ENCODE peak calls at places on chromosomes 3 and 15, in four cellular contexts. C is ovary, Y is suprapubic skin, W is HepG2. D is an unnamed sample.

GRCh38 chr3:186209810-186210752 is 101.2 kb upstream of the ETV5 start:
- DNase-seq in C (peak; percentile 50), Y (peak; percentile 66), W (peak; percentile 84), D (no peak)

GRCh38 chr15:31396881-31397560 is 70.4 kb downstream of the KLF13 start:
- DNase-seq in C (peak; percentile 76), Y (peak; percentile 97), W (peak; percentile 40), D (peak; percentile 71)

GRCh38 chr15:39291690-39292089 is 289.2 kb upstream of the THBS1 start:
- DNase-seq in C (no peak), Y (no peak), W (no peak), D (no peak)

GRCh38 chr15:73286356-73286755 is 82.4 kb downstream of the HCN4 start:
- DNase-seq in C (no peak), Y (no peak), W (no peak), D (no peak)

GRCh38 chr15:70362911-70363310 is 265.2 kb upstream of the TLE3 start:
- DNase-seq in C (peak; percentile 40), Y (no peak), W (peak; percentile 17), D (peak; percentile 17)

GRCh38 chr3:40054568-40055222 is 245.3 kb downstream of the MYRIP start:
- DNase-seq in C (no peak), Y (no peak), W (no peak), D (no peak)

GRCh38 chr15:50114381-50114780 is 4.7 kb downstream of the ATP8B4 start:
- DNase-seq in C (no peak), Y (no peak), W (no peak), D (no peak)

GRCh38 chr3:47005212-47006144 is 26.0 kb downstream of the NBEAL2 start:
- DNase-seq in C (peak; percentile 28), Y (peak; percentile 61), W (no peak), D (peak; percentile 48)

GRCh38 chr3:110938629-110939028 is 133.0 kb upstream of the NECTIN3 start:
- DNase-seq in C (no peak), Y (no peak), W (peak; percentile 83), D (no peak)

GRCh38 chr3:188664795-188665194 is 507.0 kb upstream of the TPRG1 start:
- DNase-seq in C (no peak), Y (no peak), W (peak; percentile 32), D (no peak)

GRCh38 chr15:69160976-69161877 is 792 bp downstream of the GLCE start:
- DNase-seq in C (peak; percentile 55), Y (peak; percentile 79), W (peak; percentile 30), D (no peak)

GRCh38 chr3:13352621-13353131 is 67.4 kb downstream of the NUP210 start:
- DNase-seq in C (no peak), Y (no peak), W (no peak), D (no peak)

GRCh38 chr3:14520149-14520548 is 20.0 kb downstream of the GRIP2 start:
- DNase-seq in C (peak; percentile 9), Y (peak; percentile 51), W (no peak), D (no peak)

GRCh38 chr15:50055333-50056278 is 63.4 kb downstream of the ATP8B4 start:
- DNase-seq in C (no peak), Y (no peak), W (no peak), D (no peak)

GRCh38 chr15:35546581-35547381 is 816 bp upstream of the DPH6 start:
- DNase-seq in C (peak; percentile 22), Y (no peak), W (no peak), D (no peak)

GRCh38 chr15:49848824-49849209 is 228.0 kb downstream of the DTWD1 start:
- DNase-seq in C (no peak), Y (no peak), W (no peak), D (no peak)

GRCh38 chr15:85414495-85414894 is 34.1 kb downstream of the AKAP13 start:
- DNase-seq in C (no peak), Y (no peak), W (no peak), D (no peak)

GRCh38 chr15:85412956-85413854 is 32.8 kb downstream of the AKAP13 start:
- DNase-seq in C (no peak), Y (peak; percentile 70), W (peak; percentile 90), D (peak; percentile 31)

GRCh38 chr15:85414991-85415390 is 34.6 kb downstream of the AKAP13 start:
- DNase-seq in C (no peak), Y (no peak), W (no peak), D (no peak)

GRCh38 chr15:85415779-85416178 is 35.4 kb downstream of the AKAP13 start:
- DNase-seq in C (no peak), Y (no peak), W (no peak), D (no peak)

DNA sequence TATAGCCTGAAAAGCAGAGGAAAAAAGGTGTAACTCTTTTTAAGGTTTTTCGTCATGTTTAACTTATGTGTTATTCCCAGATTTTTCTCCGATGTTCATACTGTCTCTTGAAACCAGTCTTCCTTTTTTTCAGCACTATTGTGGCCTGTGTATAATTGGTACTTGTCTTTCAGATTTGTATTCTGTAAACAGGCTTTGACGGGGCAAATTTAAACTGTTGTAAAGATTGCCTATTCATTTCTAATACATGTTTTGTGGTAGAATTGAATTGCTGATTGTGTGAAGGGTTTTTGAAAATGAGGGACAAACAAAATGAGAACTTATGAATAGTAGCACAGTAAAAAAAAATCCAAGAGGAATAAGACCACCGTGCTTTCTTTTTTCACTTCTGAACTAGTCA is 33.6 kb downstream of the AKAP13 start:
- DNase-seq in C (no peak), Y (no peak), W (no peak), D (no peak)
- H3K4me3 ChIP-seq in C (no peak overlapping the region), Y (no peak overlapping the region), W (no peak overlapping the region), D (no peak overlapping the region)

GRCh38 chr3:184240384-184241140 is 8.2 kb downstream of the ALG3 start:
- DNase-seq in C (no peak), Y (no peak), W (no peak), D (no peak)

GRCh38 chr3:184241141-184241446 is 7.7 kb downstream of the ALG3 start:
- DNase-seq in C (no peak), Y (no peak), W (no peak), D (no peak)

GRCh38 chr3:184241447-184242296 is 7.1 kb downstream of the ALG3 start:
- DNase-seq in C (peak; percentile 71), Y (no peak), W (peak; percentile 86), D (no peak)

GRCh38 chr3:184239710-184240109 is 9.1 kb downstream of the ALG3 start:
- DNase-seq in C (no peak), Y (no peak), W (no peak), D (no peak)

GRCh38 chr3:184242297-184242685 is 6.5 kb downstream of the ALG3 start:
- DNase-seq in C (no peak), Y (no peak), W (no peak), D (no peak)
- TF ChIP-seq POLR2A in C (no peak), Y (no peak), W (no peak), D (no peak)

DNA sequence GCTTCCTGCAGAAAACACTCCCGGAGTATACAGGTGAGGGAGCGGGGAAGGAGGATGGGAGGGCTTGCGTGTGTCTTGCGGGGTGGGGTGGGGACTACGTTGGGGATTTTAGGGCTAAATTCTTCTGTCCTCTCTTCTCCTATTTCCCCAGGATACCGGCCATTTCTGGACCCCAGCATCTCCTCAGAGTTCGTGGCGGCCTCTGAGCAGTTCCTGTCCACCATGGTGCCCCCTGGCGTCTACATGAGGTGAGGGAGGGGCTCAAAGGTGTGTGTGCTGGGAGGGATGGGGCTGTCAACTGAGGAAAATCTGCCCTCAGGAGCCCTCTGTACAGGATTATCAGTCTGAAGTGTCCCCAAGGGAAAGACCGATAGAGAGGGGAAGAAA is 6.6 kb downstream of the DUOX1 start:
- DNase-seq in C (no peak), Y (no peak), W (no peak), D (no peak)
- H3K4me3 ChIP-seq in C (no peak overlapping the region), Y (no peak overlapping the region), W (no peak overlapping the region), D (no peak overlapping the region)

GRCh38 chr15:90188914-90189748 is 12.0 kb upstream of the SEMA4B start:
- DNase-seq in C (no peak), Y (no peak), W (no peak), D (no peak)

GRCh38 chr15:90191344-90191687 is 9.8 kb upstream of the SEMA4B start:
- DNase-seq in C (no peak), Y (no peak), W (no peak), D (no peak)

GRCh38 chr15:90189781-90190467 is 11.2 kb upstream of the SEMA4B start:
- DNase-seq in C (no peak), Y (no peak), W (no peak), D (no peak)

GRCh38 chr15:90191795-90192494 is 9.2 kb upstream of the SEMA4B start:
- DNase-seq in C (peak; percentile 86), Y (peak; percentile 81), W (peak; percentile 90), D (peak; percentile 81)

GRCh38 chr15:90190606-90191343 is 10.4 kb upstream of the SEMA4B start:
- DNase-seq in C (no peak), Y (peak; percentile 75), W (no peak), D (no peak)
- TF ChIP-seq POLR2A in C (no peak), Y (no peak), W (no peak), D (no peak)

DNA sequence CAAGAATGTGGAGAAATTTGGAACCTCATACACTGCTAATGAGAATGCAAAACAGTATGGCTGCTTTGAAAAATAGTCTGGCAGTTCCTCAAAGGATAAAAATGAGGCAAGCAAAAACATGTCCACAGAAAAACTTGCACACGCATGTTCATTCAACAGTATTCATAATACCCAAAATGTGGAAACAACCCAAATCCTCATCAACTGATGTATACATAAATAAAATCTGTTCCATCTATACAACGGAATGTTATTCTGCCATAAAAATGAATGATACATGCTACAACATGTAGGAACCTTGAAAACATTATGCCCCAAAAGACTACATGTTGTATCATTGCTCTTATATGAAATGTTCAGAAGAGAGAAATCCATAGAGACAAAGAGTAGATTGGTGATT is 36.4 kb upstream of the OXTR start:
- DNase-seq in C (no peak), Y (no peak), W (no peak), D (no peak)
- H3K4me3 ChIP-seq in C (no peak overlapping the region), Y (no peak overlapping the region), W (no peak overlapping the region), D (no peak overlapping the region)

GRCh38 chr3:2097641-2098191 is 950 bp upstream of the CNTN4 start:
- DNase-seq in C (no peak), Y (no peak), W (no peak), D (no peak)

GRCh38 chr3:2099028-2099671 is 484 bp downstream of the CNTN4 start:
- DNase-seq in C (peak; percentile 10), Y (no peak), W (no peak), D (no peak)

GRCh38 chr3:2099779-2100191 is 1.1 kb downstream of the CNTN4 start:
- DNase-seq in C (no peak), Y (no peak), W (no peak), D (no peak)

GRCh38 chr3:2096196-2096595 is 2.5 kb upstream of the CNTN4 start:
- DNase-seq in C (no peak), Y (no peak), W (no peak), D (no peak)

GRCh38 chr3:2098398-2099027 is at the start of gene CNTN4:
- DNase-seq in C (peak; percentile 33), Y (no peak), W (peak; percentile 24), D (peak; percentile 48)
- TF ChIP-seq POLR2A in C (no peak), Y (no peak), W (no peak), D (no peak)

GRCh38 chr3:187247398-187247797 is 44.1 kb downstream of the MASP1 start:
- DNase-seq in C (no peak), Y (no peak), W (no peak), D (no peak)
- H3K4me3 ChIP-seq in C (no peak overlapping the region), Y (no peak overlapping the region), W (no peak overlapping the region), D (no peak overlapping the region)